ENCODE peak calls at places on chromosomes 3 and 15, in four cellular contexts. A, D, Z and E are unnamed samples.

GRCh38 chr3:184594386-184595035 is 32.9 kb downstream of the EPHB3 start:
- DNase-seq in A (no peak), D (no peak), Z (no peak), E (no peak)

GRCh38 chr15:78209646-78210348 is 24.6 kb downstream of the ACSBG1 start:
- DNase-seq in A (no peak), Z (no peak), D (no peak), E (no peak)

GRCh38 chr3:141052570-141053069 is 1.5 kb downstream of the SPSB4 start:
- DNase-seq in A (no peak), D (no peak), Z (no peak), E (no peak)

GRCh38 chr3:16900779-16901440 is 16.2 kb downstream of the PLCL2 start:
- DNase-seq in A (no peak), Z (no peak), D (no peak), E (no peak)

GRCh38 chr3:187705164-187705563 is 2.8 kb upstream of the RTP2 start:
- DNase-seq in Z (no peak), A (peak; percentile 30), D (no peak), E (no peak)

GRCh38 chr3:160409812-160410610 is 10.6 kb downstream of the SMC4 start:
- DNase-seq in Z (no peak), A (no peak), D (no peak), E (no peak)

GRCh38 chr3:63774776-63775175 is 44.3 kb upstream of the C3orf49 start:
- DNase-seq in Z (no peak), A (no peak), D (no peak), E (no peak)

GRCh38 chr3:62323241-62323640 is 50.1 kb downstream of the FEZF2 start:
- DNase-seq in A (no peak), D (no peak), Z (no peak), E (no peak)

GRCh38 chr3:129688310-129688895 is 81.9 kb upstream of the PLXND1 start:
- DNase-seq in D (no peak), A (no peak), Z (peak; percentile 62), E (no peak)

GRCh38 chr3:4476507-4476906 is 9.4 kb upstream of the SUMF1 start:
- DNase-seq in D (no peak), Z (no peak), A (no peak), E (no peak)

GRCh38 chr3:9198805-9199386 is 50.5 kb downstream of the SRGAP3 start:
- DNase-seq in D (no peak), Z (no peak), A (no peak), E (no peak)

GRCh38 chr15:67290319-67290718 is 35.7 kb downstream of the IQCH start:
- DNase-seq in A (no peak), Z (no peak), D (no peak), E (no peak)

GRCh38 chr3:151037746-151038145 is 47.7 kb upstream of the MED12L start:
- DNase-seq in Z (peak; percentile 95), A (peak; percentile 89), D (peak; percentile 10), E (no peak)

GRCh38 chr3:189084620-189085019 is 87.2 kb upstream of the TPRG1 start:
- DNase-seq in A (no peak), D (no peak), Z (no peak), E (no peak)